ENCODE peak calls at places on chromosomes 7 and 10, in four cellular contexts. K is K562, G is GM12878, X is HepG2. H is an unnamed sample.

GRCh38 chr7:124784879-124785818 is 19.6 kb upstream of the GPR37 start:
- DNase-seq in X (peak), G (no peak), K (peak), H (peak)

GRCh38 chr7:2982401-2982800 is 61.3 kb downstream of the CARD11 start:
- DNase-seq in K (no peak), G (no peak), X (no peak), H (no peak)

GRCh38 chr7:47435889-47436312 is 146.0 kb downstream of the TNS3 start:
- DNase-seq in K (peak), X (peak), G (no peak), H (peak)

GRCh38 chr7:106178593-106179134 is 66.6 kb upstream of the SYPL1 start:
- DNase-seq in G (no peak), K (no peak), X (peak), H (no peak)

GRCh38 chr10:6593140-6593740 is 13.2 kb upstream of the PRKCQ start:
- DNase-seq in X (no peak), K (no peak), G (no peak), H (no peak)

GRCh38 chr7:98084631-98085030 is 22.0 kb upstream of the LMTK2 start:
- DNase-seq in K (no peak), X (no peak), G (no peak), H (no peak)

GRCh38 chr10:48740023-48740707 is 55.5 kb downstream of the WDFY4 start:
- DNase-seq in G (no peak), X (no peak), K (no peak), H (no peak)

GRCh38 chr10:58477122-58477521 is 35.5 kb upstream of the BICC1 start:
- DNase-seq in X (no peak), G (no peak), K (no peak), H (no peak)

GRCh38 chr10:86682675-86683074 is 14.4 kb downstream of the LDB3 start:
- DNase-seq in X (no peak), G (no peak), K (no peak), H (no peak)

GRCh38 chr10:118472415-118472814 is 123.0 kb downstream of the PRLHR start:
- DNase-seq in G (no peak), K (no peak), X (no peak), H (no peak)

GRCh38 chr7:154509192-154509591 is 457.0 kb downstream of the DPP6 start:
- DNase-seq in K (no peak), X (no peak), G (no peak), H (no peak)

GRCh38 chr7:101549734-101550133 is 79.4 kb downstream of the MYL10 start:
- DNase-seq in X (no peak), G (no peak), K (no peak), H (no peak)

GRCh38 chr10:122298598-122299301 is 27.7 kb downstream of the BTBD16 start:
- DNase-seq in G (no peak), X (peak), K (peak), H (peak)

GRCh38 chr10:47062801-47063200 is 151.6 kb downstream of the PTPN20 start:
- DNase-seq in X (no peak), K (no peak), G (no peak), H (no peak)

GRCh38 chr7:6259257-6259656 is 13.2 kb downstream of the CYTH3 start:
- DNase-seq in K (no peak), G (no peak), X (no peak), H (no peak)

GRCh38 chr10:96044686-96045085 is 1.3 kb downstream of the CCNJ start:
- DNase-seq in K (no peak), G (no peak), X (peak), H (no peak)

GRCh38 chr10:97506214-97506991 is 7.7 kb downstream of the UBTD1 start:
- DNase-seq in X (no peak), K (no peak), G (no peak), H (no peak)

GRCh38 chr10:97505152-97505551 is 6.4 kb downstream of the UBTD1 start:
- DNase-seq in G (no peak), X (no peak), K (no peak), H (no peak)

GRCh38 chr10:97509120-97509670 is 10.5 kb downstream of the UBTD1 start:
- DNase-seq in G (no peak), K (no peak), X (no peak), H (no peak)

GRCh38 chr10:97510686-97511085 is 12.0 kb downstream of the UBTD1 start:
- DNase-seq in K (no peak), X (no peak), G (no peak), H (peak)

DNA sequence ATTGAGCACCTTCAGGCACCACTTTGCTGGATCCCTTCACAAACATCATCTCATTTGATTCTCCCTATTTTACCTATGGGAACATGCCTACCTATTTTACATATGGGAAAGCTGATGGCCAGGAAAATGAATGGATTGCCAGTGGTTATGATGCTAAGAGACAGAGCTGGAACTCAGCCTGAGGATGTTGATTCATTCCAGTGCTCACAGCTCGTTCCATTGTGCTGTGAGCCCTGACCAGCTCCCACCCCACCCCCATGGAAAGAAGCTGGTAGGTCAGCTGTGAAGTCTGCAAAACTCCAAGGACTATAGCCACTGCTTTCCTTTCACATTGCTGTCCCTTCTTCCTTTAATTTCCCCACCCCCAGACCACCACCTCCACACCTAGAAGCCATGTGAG is 9.6 kb downstream of the UBTD1 start:
- DNase-seq in G (no peak), K (no peak), X (no peak), H (no peak)
- TF ChIP-seq SRF in G (no peak), K (no peak), X (no peak), H (no peak)

GRCh38 chr7:32100508-32100907 is 30.3 kb upstream of the PDE1C start:
- DNase-seq in G (no peak), K (no peak), X (no peak), H (no peak)

GRCh38 chr7:32108651-32109050 is 38.4 kb upstream of the PDE1C start:
- DNase-seq in K (no peak), X (no peak), G (no peak), H (no peak)

GRCh38 chr7:32102432-32102851 is 32.2 kb upstream of the PDE1C start:
- DNase-seq in G (no peak), X (no peak), K (no peak), H (no peak)

GRCh38 chr7:32104766-32105165 is 34.6 kb upstream of the PDE1C start:
- DNase-seq in X (no peak), G (no peak), K (no peak), H (no peak)

GRCh38 chr7:32103361-32103760 is 33.2 kb upstream of the PDE1C start:
- DNase-seq in G (no peak), K (no peak), X (no peak), H (no peak)
- TF ChIP-seq CBX5 in G (no peak), K (no peak), X (no peak), H (no peak)

GRCh38 chr7:103010220-103010607 is 64.4 kb downstream of the FBXL13 start:
- DNase-seq in G (no peak), K (no peak), X (no peak), H (no peak)
- TF ChIP-seq SRF in G (no peak), K (no peak), X (no peak), H (no peak)

DNA sequence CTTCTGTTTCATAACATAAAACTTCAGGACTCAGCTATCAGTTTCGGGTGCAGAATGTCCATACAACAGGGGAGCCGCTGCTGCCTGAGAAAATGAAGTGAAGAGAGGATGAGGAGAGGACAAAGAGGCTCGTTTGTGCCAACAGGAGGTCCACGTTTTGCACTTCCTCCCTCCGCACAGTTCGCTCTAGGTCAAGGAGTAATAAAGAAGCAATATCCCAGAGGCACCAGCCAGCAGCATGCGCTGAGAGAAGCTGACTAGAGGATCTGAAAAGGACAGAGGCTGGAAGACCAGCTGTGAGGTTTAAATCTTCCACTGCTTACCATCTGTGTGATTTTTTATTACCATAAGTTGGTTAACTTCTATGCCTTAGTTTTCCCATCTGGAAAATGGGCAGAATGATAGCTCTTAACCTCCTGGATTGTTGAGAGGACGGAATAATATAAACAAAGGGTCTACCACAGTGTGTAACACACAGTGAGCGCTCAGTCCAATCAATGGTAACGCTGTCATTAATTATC is 697 bp downstream of the GPAM start:
- DNase-seq in G (no peak), X (no peak), K (no peak), H (no peak)
- TF ChIP-seq CBX5 in G (no peak), X (no peak), K (no peak), H (no peak)

GRCh38 chr7:45663965-45664623 is 89.9 kb downstream of the ADCY1 start:
- DNase-seq in X (no peak), K (no peak), G (no peak), H (peak)
- TF ChIP-seq SRF in X (no peak), K (no peak), G (no peak), H (no peak)

GRCh38 chr10:3852147-3852904 is 67.3 kb upstream of the KLF6 start:
- DNase-seq in G (peak), X (peak), K (peak), H (peak)
- TF ChIP-seq CBX5 in G (peak), X (peak), K (no peak), H (no peak)

GRCh38 chr7:142583424-142583823 is 165.8 kb upstream of the PRSS1 start:
- DNase-seq in X (no peak), K (no peak), G (peak), H (no peak)
- TF ChIP-seq SRF in X (no peak), K (no peak), G (peak), H (no peak)

DNA sequence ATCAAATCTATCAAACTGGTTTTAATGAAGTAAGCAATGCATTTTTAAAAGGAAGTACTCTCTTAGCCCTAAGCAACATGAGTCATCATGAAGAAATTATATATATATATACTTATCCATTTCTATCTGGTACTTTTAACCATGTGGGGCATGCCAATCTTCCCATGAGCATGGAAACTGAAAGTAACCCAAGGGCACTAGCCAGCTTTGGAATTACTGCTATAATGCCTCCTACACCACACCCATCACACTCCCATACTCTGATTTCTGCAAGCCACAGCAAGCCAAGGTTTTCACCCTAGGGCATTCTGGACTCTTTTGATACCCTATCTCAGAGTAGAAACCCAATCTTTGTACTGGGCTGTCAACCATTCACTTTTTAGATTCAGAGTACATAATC is 204.6 kb downstream of the IMMP2L start:
- DNase-seq in X (no peak), K (no peak), G (no peak), H (no peak)
- TF ChIP-seq CBX5 in X (no peak), K (no peak), G (no peak), H (no peak)